ENCODE peak calls at places on chromosomes 5 and 9, in six cellular contexts. L, W, D, B, R and S are unnamed samples.

GRCh38 chr5:58901271-58901670 is 318.4 kb downstream of the RAB3C start:
- DNase-seq in L (no peak), W (no peak), D (no peak), B (no peak), R (no peak), S (no peak)

GRCh38 chr5:171961117-171961516 is 45.3 kb downstream of the FBXW11 start:
- DNase-seq in L (no peak), W (peak; percentile 51), D (no peak), B (no peak), R (peak; percentile 35), S (no peak)

GRCh38 chr5:87776785-87777184 is 364.1 kb upstream of the CCNH start:
- DNase-seq in L (no peak), W (no peak), D (no peak), B (no peak), R (no peak), S (no peak)

GRCh38 chr5:101590384-101590783 is 687.3 kb upstream of the ST8SIA4 start:
- DNase-seq in L (no peak), W (no peak), D (peak; percentile 2), B (peak; percentile 45), R (no peak), S (no peak)

GRCh38 chr5:32859211-32859641 is 148.1 kb downstream of the NPR3 start:
- DNase-seq in L (no peak), W (no peak), D (no peak), B (no peak), R (no peak), S (no peak)

GRCh38 chr9:88537743-88538055 is 2.7 kb downstream of the NXNL2 start:
- DNase-seq in L (no peak), W (peak; percentile 82), D (no peak), B (peak; percentile 36), R (no peak), S (peak; percentile 79)

GRCh38 chr5:156879665-156880285 is 29.7 kb downstream of the PPP1R2B start:
- DNase-seq in L (no peak), W (no peak), D (no peak), B (no peak), R (no peak), S (no peak)

GRCh38 chr9:137836831-137837241 is 40.7 kb upstream of the CACNA1B start:
- DNase-seq in L (no peak), W (no peak), D (no peak), B (no peak), R (no peak), S (no peak)

GRCh38 chr9:89953824-89954223 is 349.0 kb downstream of the GADD45G start:
- DNase-seq in L (no peak), W (no peak), D (no peak), B (no peak), R (no peak), S (no peak)

GRCh38 chr5:20276959-20277263 is 288.9 kb upstream of the CDH18 start:
- DNase-seq in L (no peak), W (no peak), D (no peak), B (peak; percentile 13), R (no peak), S (no peak)